ENCODE peak calls at places on chromosomes 7 and 10, in seven cellular contexts. C, T, Y, P, U, Z and H are unnamed samples.

GRCh38 chr10:132136689-132137088 is 50.1 kb upstream of the DPYSL4 start:
- DNase-seq in C (no peak), T (no peak), Y (no peak), P (no peak), U (no peak), Z (no peak), H (no peak)

GRCh38 chr7:123727071-123727837 is 21.5 kb downstream of the WASL start:
- DNase-seq in C (no peak), T (no peak), Y (no peak), P (no peak), U (no peak), Z (peak), H (peak)

GRCh38 chr10:60206735-60207134 is 182.9 kb downstream of the ANK3 start:
- DNase-seq in C (no peak), T (no peak), Y (no peak), P (no peak), U (no peak), Z (peak), H (peak)

GRCh38 chr10:97542169-97543024 is 30.2 kb upstream of the ANKRD2 start:
- DNase-seq in C (no peak), T (no peak), Y (peak), P (peak), U (peak), Z (peak), H (peak)

GRCh38 chr7:133199831-133200230 is 53.0 kb upstream of the EXOC4 start:
- DNase-seq in C (no peak), T (no peak), Y (peak), P (no peak), U (no peak), Z (no peak), H (no peak)

GRCh38 chr10:79102056-79102874 is 33.5 kb downstream of the ZMIZ1 start:
- DNase-seq in C (no peak), T (no peak), Y (peak), P (no peak), U (no peak), Z (peak), H (peak)

GRCh38 chr10:11603741-11604140 is 7.7 kb downstream of the USP6NL start:
- DNase-seq in C (no peak), T (no peak), Y (peak), P (no peak), U (no peak), Z (no peak), H (no peak)

GRCh38 chr10:112115781-112116385 is 67.7 kb downstream of the GPAM start:
- DNase-seq in C (peak), T (peak), Y (peak), P (peak), U (peak), Z (peak), H (peak)

GRCh38 chr7:23811540-23811939 is 101.5 kb downstream of the STK31 start:
- DNase-seq in C (no peak), T (no peak), Y (peak), P (no peak), U (no peak), Z (no peak), H (no peak)

GRCh38 chr7:157485361-157485831 is 148.6 kb downstream of the DNAJB6 start:
- DNase-seq in C (no peak), T (no peak), Y (no peak), P (no peak), U (no peak), Z (no peak), H (no peak)

GRCh38 chr7:151539055-151539714 is 19.5 kb upstream of the RHEB start:
- DNase-seq in C (no peak), T (peak), Y (peak), P (no peak), U (peak), Z (peak), H (peak)

GRCh38 chr10:96613565-96613964 is 26.8 kb upstream of the TM9SF3 start:
- DNase-seq in C (no peak), T (no peak), Y (no peak), P (no peak), U (no peak), Z (no peak), H (peak)

GRCh38 chr7:151756076-151756731 is 120.7 kb downstream of the PRKAG2 start:
- DNase-seq in C (no peak), T (no peak), Y (no peak), P (peak), U (no peak), Z (peak), H (peak)

GRCh38 chr7:151806204-151806603 is 70.7 kb downstream of the PRKAG2 start:
- DNase-seq in C (no peak), T (no peak), Y (peak), P (peak), U (no peak), Z (no peak), H (no peak)

GRCh38 chr10:101484154-101484748 is 103.8 kb downstream of the POLL start:
- DNase-seq in C (no peak), T (no peak), Y (no peak), P (no peak), U (no peak), Z (no peak), H (no peak)

GRCh38 chr7:138785587-138786437 is 12.0 kb upstream of the TMEM213 start:
- DNase-seq in C (no peak), T (no peak), Y (peak), P (peak), U (no peak), Z (no peak), H (peak)

GRCh38 chr10:133442967-133443924 is 10.5 kb upstream of the SCART1 start:
- DNase-seq in C (no peak), T (no peak), Y (no peak), P (no peak), U (no peak), Z (no peak), H (no peak)

GRCh38 chr7:69739906-69740545 is 141.8 kb downstream of the AUTS2 start:
- DNase-seq in C (no peak), T (no peak), Y (peak), P (no peak), U (no peak), Z (peak), H (no peak)

GRCh38 chr10:7027237-7027912 is 383.5 kb downstream of the SFMBT2 start:
- DNase-seq in C (no peak), T (no peak), Y (no peak), P (no peak), U (no peak), Z (no peak), H (no peak)

GRCh38 chr10:78868861-78869260 is 199.9 kb upstream of the ZMIZ1 start:
- DNase-seq in C (no peak), T (no peak), Y (no peak), P (no peak), U (no peak), Z (no peak), H (no peak)

GRCh38 chr10:5033061-5033770 is 29.6 kb upstream of the AKR1C2 start:
- DNase-seq in C (no peak), T (no peak), Y (no peak), P (no peak), U (no peak), Z (peak), H (peak)

GRCh38 chr10:11160982-11161554 is 143.4 kb downstream of the CELF2 start:
- DNase-seq in C (no peak), T (no peak), Y (no peak), P (no peak), U (no peak), Z (no peak), H (no peak)

GRCh38 chr7:116395125-116395791 is 104.3 kb upstream of the CAV2 start:
- DNase-seq in C (peak), T (no peak), Y (peak), P (peak), U (no peak), Z (peak), H (peak)

GRCh38 chr7:19248681-19249080 is 103.5 kb upstream of the FERD3L start:
- DNase-seq in C (no peak), T (no peak), Y (no peak), P (no peak), U (no peak), Z (peak), H (peak)

GRCh38 chr7:1065263-1066260 is 21.2 kb downstream of the GPR146 start:
- DNase-seq in C (peak), T (no peak), Y (peak), P (peak), U (peak), Z (peak), H (peak)

GRCh38 chr10:12617205-12618175 is 268.1 kb downstream of the CAMK1D start:
- DNase-seq in C (no peak), T (no peak), Y (no peak), P (peak), U (no peak), Z (no peak), H (no peak)

GRCh38 chr7:41574377-41574776 is 128.5 kb downstream of the INHBA start:
- DNase-seq in C (no peak), T (no peak), Y (no peak), P (no peak), U (no peak), Z (peak), H (peak)

GRCh38 chr10:10045765-10046028 is 972.0 kb upstream of the CELF2 start:
- DNase-seq in C (no peak), T (no peak), Y (no peak), P (no peak), U (no peak), Z (peak), H (no peak)

GRCh38 chr10:77259475-77259874 is 378.1 kb downstream of the KCNMA1 start:
- DNase-seq in C (no peak), T (no peak), Y (no peak), P (no peak), U (no peak), Z (no peak), H (no peak)

GRCh38 chr10:35035641-35036040 is 54.5 kb downstream of the CUL2 start:
- DNase-seq in C (no peak), T (no peak), Y (no peak), P (no peak), U (no peak), Z (no peak), H (no peak)

GRCh38 chr10:113058175-113058961 is 108.3 kb downstream of the TCF7L2 start:
- DNase-seq in C (no peak), T (no peak), Y (peak), P (no peak), U (peak), Z (peak), H (peak)

GRCh38 chr10:68137174-68137573 is 27.9 kb downstream of the MYPN start:
- DNase-seq in C (no peak), T (no peak), Y (no peak), P (no peak), U (no peak), Z (no peak), H (peak)

GRCh38 chr10:44865289-44865671 is 45.9 kb upstream of the TMEM72 start:
- DNase-seq in C (no peak), T (no peak), Y (no peak), P (no peak), U (no peak), Z (no peak), H (no peak)

GRCh38 chr10:26574783-26575182 is 122.7 kb upstream of the PDSS1 start:
- DNase-seq in C (no peak), T (no peak), Y (no peak), P (no peak), U (no peak), Z (no peak), H (no peak)

GRCh38 chr10:99451499-99451788 is 21.0 kb upstream of the GOT1 start:
- DNase-seq in C (no peak), T (no peak), Y (no peak), P (no peak), U (no peak), Z (no peak), H (no peak)
- H3K4ac ChIP-seq in C (no peak), T (no peak), Y (no peak), P (no peak), U (no peak), Z (no peak), H (no peak)

GRCh38 chr7:78195281-78195680 is 396.7 kb downstream of the PHTF2 start:
- DNase-seq in C (no peak), T (no peak), Y (no peak), P (peak), U (no peak), Z (no peak), H (no peak)
- H3K4ac ChIP-seq in C (no peak), T (no peak), Y (no peak), P (no peak), U (no peak), Z (no peak), H (no peak)

GRCh38 chr10:63165249-63165648 is 32.1 kb downstream of the NRBF2 start:
- DNase-seq in C (no peak), T (no peak), Y (no peak), P (no peak), U (no peak), Z (no peak), H (no peak)
- H3K4ac ChIP-seq in C (no peak), T (no peak), Y (no peak), P (no peak), U (no peak), Z (no peak), H (no peak)

DNA sequence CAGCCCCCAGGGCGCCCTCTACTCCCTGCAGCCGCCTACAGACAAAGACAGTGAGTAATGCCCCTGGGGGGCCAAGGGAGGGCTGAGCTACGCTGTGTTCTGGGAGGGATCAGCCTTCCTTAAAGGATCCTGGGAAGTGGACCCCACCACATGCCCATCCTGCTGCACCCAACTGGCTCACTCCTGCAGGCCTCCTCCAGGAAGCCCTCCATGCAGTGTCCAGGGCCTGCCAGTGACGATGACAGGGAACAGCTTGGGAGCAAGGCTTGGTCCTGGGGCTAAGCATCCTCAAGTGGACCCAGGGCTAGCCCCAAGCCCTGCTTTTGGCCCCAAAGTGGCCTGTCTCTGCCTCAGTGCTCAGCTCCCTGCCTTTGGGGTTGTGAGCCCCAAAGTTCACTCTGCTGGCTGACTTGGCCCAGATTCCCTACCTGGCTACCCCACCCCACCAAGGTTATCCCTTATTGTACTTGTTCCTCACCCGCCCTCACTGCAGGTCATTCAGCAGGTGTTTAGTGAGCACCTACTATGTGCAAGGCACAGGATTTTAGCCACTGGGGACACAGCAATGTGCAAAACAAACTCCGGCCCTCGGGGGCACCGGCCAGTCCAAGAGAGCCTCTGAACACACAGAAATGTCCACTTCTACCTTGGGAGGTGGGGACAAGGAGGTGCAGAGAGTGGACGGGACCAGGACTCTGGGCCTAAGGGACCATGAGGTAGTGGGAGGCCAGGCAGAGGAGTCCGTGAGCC is 83.5 kb downstream of the MYL10 start:
- DNase-seq in C (no peak), T (no peak), Y (no peak), P (no peak), U (no peak), Z (no peak), H (no peak)
- H3K4ac ChIP-seq in C (no peak), T (no peak), Y (no peak), P (no peak), U (no peak), Z (no peak), H (no peak)

DNA sequence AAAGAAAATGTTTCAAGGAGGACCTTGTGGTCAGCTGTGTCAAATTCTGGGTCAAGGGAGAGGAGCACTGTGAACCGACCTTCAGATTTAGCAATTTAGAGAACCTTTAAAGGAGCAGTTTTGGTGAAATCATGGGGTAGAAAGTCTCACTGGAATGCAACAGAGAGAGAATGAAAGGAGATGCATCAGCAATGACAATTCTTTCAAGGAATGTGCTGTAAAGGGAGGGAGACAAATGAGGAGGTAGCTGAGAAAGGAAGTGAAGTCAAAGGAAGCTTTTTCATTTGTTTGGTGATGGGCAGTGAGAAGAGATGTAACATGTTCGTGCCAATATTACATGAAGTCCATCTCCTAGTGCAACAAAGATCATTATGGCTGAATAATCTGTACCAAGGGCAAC is 166.0 kb downstream of the TSPAN12 start:
- DNase-seq in C (no peak), T (no peak), Y (peak), P (no peak), U (no peak), Z (no peak), H (no peak)
- H3K4ac ChIP-seq in C (no peak), T (no peak), Y (no peak), P (no peak), U (no peak), Z (no peak), H (no peak)

GRCh38 chr10:122879339-122880273 is at the start of gene FAM24B:
- DNase-seq in C (no peak), T (peak), Y (peak), P (peak), U (peak), Z (no peak), H (peak)

GRCh38 chr10:122878799-122879338 is 512 bp downstream of the FAM24B start:
- DNase-seq in C (no peak), T (no peak), Y (no peak), P (no peak), U (no peak), Z (no peak), H (no peak)

GRCh38 chr10:122877264-122877663 is 2.1 kb downstream of the FAM24B start:
- DNase-seq in C (no peak), T (no peak), Y (peak), P (no peak), U (no peak), Z (no peak), H (no peak)

GRCh38 chr10:122882798-122883197 is 3.4 kb upstream of the FAM24B start:
- DNase-seq in C (no peak), T (no peak), Y (no peak), P (no peak), U (no peak), Z (no peak), H (no peak)
- H3K4ac ChIP-seq in C (no peak), T (no peak), Y (no peak), P (no peak), U (no peak), Z (no peak), H (no peak)

GRCh38 chr7:47991741-47992311 is 12.4 kb upstream of the HUS1 start:
- DNase-seq in C (peak), T (peak), Y (peak), P (peak), U (peak), Z (peak), H (peak)
- H3K4ac ChIP-seq in C (no peak), T (no peak), Y (no peak), P (no peak), U (no peak), Z (peak), H (peak)